ENCODE peak calls at places on chromosomes 7 and 10, in eight cellular contexts. X, G, A, E, W, K, U and F are unnamed samples.

GRCh38 chr7:7799138-7799537 is 80.7 kb upstream of the RPA3 start:
- DNase-seq in A (no peak), W (peak; percentile 47), U (no peak), G (no peak), K (no peak), X (peak; percentile 73), E (no peak), F (peak; percentile 33)

GRCh38 chr10:48242160-48242904 is 32.2 kb downstream of the FRMPD2 start:
- DNase-seq in X (no peak), E (no peak), K (no peak), G (no peak), A (no peak), W (no peak), U (no peak), F (no peak)

GRCh38 chr7:9231683-9232082 is 798.3 kb downstream of the NXPH1 start:
- DNase-seq in U (no peak), K (no peak), X (no peak), G (no peak), W (no peak), A (no peak), E (no peak), F (no peak)

GRCh38 chr7:32034052-32034451 is 36.2 kb downstream of the PDE1C start:
- DNase-seq in U (no peak), G (no peak), E (no peak), X (peak; percentile 83), W (no peak), A (peak; percentile 75), K (no peak), F (no peak)

GRCh38 chr10:113663142-113663541 is 699 bp downstream of the NRAP start:
- DNase-seq in K (no peak), E (no peak), U (no peak), A (no peak), X (peak; percentile 51), W (no peak), G (no peak), F (no peak)

GRCh38 chr10:71671983-71672535 is 47.5 kb downstream of the C10orf105 start:
- DNase-seq in W (no peak), K (no peak), G (no peak), E (no peak), A (no peak), U (no peak), X (no peak), F (no peak)

GRCh38 chr7:117123311-117123926 is 170.1 kb downstream of the ST7 start:
- DNase-seq in K (no peak), U (no peak), A (no peak), W (no peak), E (no peak), G (no peak), X (no peak), F (no peak)

GRCh38 chr10:72186633-72187330 is 29.0 kb upstream of the ANAPC16 start:
- DNase-seq in A (peak; percentile 49), G (no peak), X (no peak), U (no peak), K (no peak), E (no peak), W (no peak), F (peak; percentile 97)

GRCh38 chr10:14601872-14602725 is 172.6 kb downstream of the FAM107B start:
- DNase-seq in G (peak; percentile 73), U (no peak), W (peak; percentile 25), K (peak; percentile 62), X (peak; percentile 75), A (peak; percentile 84), E (no peak), F (peak; percentile 48)

GRCh38 chr10:615583-616152 is 73.8 kb downstream of the DIP2C start:
- DNase-seq in U (no peak), A (peak; percentile 41), K (peak; percentile 89), G (no peak), E (no peak), W (no peak), X (peak; percentile 82), F (peak; percentile 64)

DNA sequence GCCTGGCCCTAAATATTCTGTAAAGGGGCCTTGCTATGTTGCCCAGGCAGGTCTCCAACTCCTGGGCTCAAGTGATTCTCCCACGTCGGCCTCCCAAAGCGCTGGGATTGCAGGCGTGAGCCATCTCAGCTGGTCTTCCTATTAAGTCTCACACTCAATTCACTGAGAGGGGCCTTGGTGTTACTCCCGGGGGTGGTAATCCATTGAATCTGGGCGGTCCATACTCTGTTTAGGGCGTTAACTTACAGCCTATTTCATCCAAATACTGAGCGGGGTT is 665 bp upstream of the SRRT start:
- DNase-seq in X (no peak), A (no peak), U (no peak), K (no peak), W (no peak), G (no peak), E (no peak), F (no peak)
- H3K4me3 ChIP-seq in X (peak overlapping the region; percentile 78), A (peak overlapping the region; percentile 53), U (peak overlapping the region; percentile 66), K (peak overlapping the region; percentile 97), W (peak overlapping the region; percentile 98), G (peak overlapping the region; percentile 39), E (peak overlapping the region; percentile 96), F (peak overlapping the region; percentile 94)

GRCh38 chr7:11430112-11430511 is 401.9 kb downstream of the THSD7A start:
- DNase-seq in G (no peak), W (no peak), X (no peak), A (no peak), U (no peak), K (no peak), E (no peak), F (no peak)
- TF ChIP-seq CTCF in G (no peak), W (no peak), X (no peak), A (no peak), U (no peak), K (no peak), E (no peak), F (no peak)

GRCh38 chr7:94491410-94491809 is 18.2 kb upstream of the CASD1 start:
- DNase-seq in A (no peak), G (no peak), E (no peak), U (no peak), K (no peak), W (no peak), X (no peak), F (no peak)
- H3K4me3 ChIP-seq in A (no peak overlapping the region), G (no peak overlapping the region), E (no peak overlapping the region), U (no peak overlapping the region), K (no peak overlapping the region), W (no peak overlapping the region), X (no peak overlapping the region), F (no peak overlapping the region)

GRCh38 chr10:86362566-86363183 is 3.9 kb downstream of the GRID1 start:
- DNase-seq in G (no peak), W (no peak), E (no peak), A (no peak), K (no peak), X (no peak), U (no peak), F (no peak)

GRCh38 chr10:86362129-86362527 is 4.5 kb downstream of the GRID1 start:
- DNase-seq in G (no peak), K (no peak), A (no peak), W (no peak), U (no peak), E (no peak), X (no peak), F (no peak)

GRCh38 chr10:86364551-86365345 is 1.8 kb downstream of the GRID1 start:
- DNase-seq in W (peak; percentile 41), X (no peak), K (no peak), U (peak; percentile 59), A (no peak), E (no peak), G (no peak), F (no peak)

GRCh38 chr10:86363833-86364511 is 2.6 kb downstream of the GRID1 start:
- DNase-seq in W (no peak), K (no peak), G (no peak), A (peak; percentile 4), U (no peak), X (no peak), E (no peak), F (no peak)

DNA sequence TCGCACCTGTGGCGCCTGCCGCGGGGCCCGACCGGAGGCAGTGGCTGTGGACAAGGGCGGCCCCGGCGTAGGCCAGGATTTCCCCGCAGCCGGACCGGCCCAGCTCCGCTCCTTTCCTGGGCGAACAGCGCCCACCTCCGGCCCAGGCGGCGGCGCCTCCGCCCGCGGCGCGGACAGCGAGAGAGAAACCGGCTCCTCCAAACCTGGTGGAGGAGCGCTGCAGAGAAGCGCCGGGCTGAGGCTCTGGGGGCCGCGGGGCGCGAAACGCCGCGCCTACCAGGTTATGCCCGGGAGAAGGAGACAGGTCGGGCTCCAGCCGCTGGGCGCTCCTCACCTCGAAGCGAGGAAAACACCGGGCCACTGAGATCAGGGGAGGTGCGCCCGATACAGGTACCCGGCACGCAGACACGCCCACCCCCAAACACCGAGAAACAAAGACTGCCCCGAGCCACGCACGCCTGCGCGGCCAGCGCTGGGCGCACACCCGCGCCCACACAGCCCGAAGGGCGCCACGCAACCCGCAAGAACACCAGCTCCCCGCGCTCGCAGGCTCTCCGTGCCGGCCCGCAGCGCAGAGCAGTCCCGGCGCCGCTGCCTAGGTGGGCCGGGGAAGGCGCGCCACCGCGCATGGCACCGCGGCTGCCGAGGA is 3.3 kb downstream of the GRID1 start:
- DNase-seq in W (no peak), X (no peak), U (peak; percentile 84), A (peak; percentile 26), G (no peak), E (peak; percentile 45), K (no peak), F (no peak)
- TF ChIP-seq CTCF in W (no peak), X (no peak), U (peak; percentile 39), A (no peak), G (no peak), E (peak; percentile 61), K (peak; percentile 18), F (no peak)

GRCh38 chr7:84191261-84191660 is 3.3 kb downstream of the SEMA3A start:
- DNase-seq in G (no peak), K (peak; percentile 22), A (no peak), W (no peak), U (no peak), E (no peak), X (peak; percentile 15), F (no peak)
- H3K4me3 ChIP-seq in G (no peak overlapping the region), K (no peak overlapping the region), A (no peak overlapping the region), W (no peak overlapping the region), U (peak overlapping the region; percentile 56), E (no peak overlapping the region), X (peak overlapping the region; percentile 79), F (no peak overlapping the region)

DNA sequence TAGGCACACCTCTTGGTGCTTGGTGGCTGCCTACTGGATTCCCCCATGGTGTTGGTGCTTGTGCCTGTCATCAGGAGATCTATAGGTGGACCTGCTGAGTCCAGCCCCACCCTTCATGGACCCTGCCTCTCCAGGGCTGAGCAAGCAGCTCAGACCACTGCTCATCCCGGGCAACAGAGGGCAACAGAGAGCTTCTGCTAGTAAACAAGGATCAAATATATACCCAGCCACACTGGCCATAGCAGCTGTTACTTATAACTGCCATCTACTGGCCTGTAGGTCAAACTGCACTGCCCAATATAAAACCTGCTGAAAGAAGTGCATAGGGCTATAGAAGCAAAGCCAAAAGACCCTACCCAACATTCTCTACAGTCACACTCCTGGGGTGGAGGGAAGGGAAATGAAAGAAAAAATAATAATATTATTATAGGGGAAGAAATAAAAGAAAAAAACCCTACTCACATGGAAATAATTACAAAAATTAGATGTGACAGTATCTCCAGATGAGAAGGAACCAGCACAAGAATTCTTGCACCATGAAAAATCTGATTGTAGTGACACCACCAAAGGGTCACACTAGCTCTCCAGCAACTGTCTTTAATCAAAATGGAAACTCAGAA is 54.9 kb upstream of the ZNF800 start:
- DNase-seq in U (peak; percentile 10), G (peak; percentile 38), W (peak; percentile 78), A (peak; percentile 44), X (peak; percentile 65), E (no peak), K (peak; percentile 16), F (peak; percentile 46)
- TF ChIP-seq CTCF in U (peak; percentile 43), G (peak; percentile 76), W (peak; percentile 93), A (peak; percentile 56), X (peak; percentile 78), E (peak; percentile 48), K (peak; percentile 34), F (peak; percentile 41)

GRCh38 chr10:3825244-3825643 is 40.2 kb upstream of the KLF6 start:
- DNase-seq in W (no peak), K (peak; percentile 36), U (no peak), G (no peak), X (peak; percentile 61), E (no peak), A (peak; percentile 73), F (peak; percentile 88)
- H3K4me3 ChIP-seq in W (no peak overlapping the region), K (no peak overlapping the region), U (no peak overlapping the region), G (no peak overlapping the region), X (no peak overlapping the region), E (no peak overlapping the region), A (no peak overlapping the region), F (no peak overlapping the region)